ENCODE peak calls at places on chromosomes 6 and 20, in four cellular contexts. F is CD8-positive, alpha-beta T cell; D is AG10803; X is left lung. H is an unnamed sample.

GRCh38 chr20:23198815-23199214 is 112.7 kb upstream of the CD93 start:
- DNase-seq in F (no peak), D (no peak), X (no peak), H (no peak)

GRCh38 chr6:33613794-33614166 is 7.3 kb upstream of the ITPR3 start:
- DNase-seq in F (no peak), D (peak; percentile 93), X (no peak), H (peak; percentile 64)

GRCh38 chr20:63587256-63587655 is 13.2 kb upstream of the HELZ2 start:
- DNase-seq in F (no peak), D (no peak), X (peak; percentile 20), H (no peak)

GRCh38 chr6:163780993-163781392 is 366.5 kb downstream of the QKI start:
- DNase-seq in F (no peak), D (no peak), X (no peak), H (no peak)

GRCh38 chr6:136511397-136511796 is 38.8 kb downstream of the MAP7 start:
- DNase-seq in F (no peak), D (no peak), X (no peak), H (no peak)

GRCh38 chr6:149079911-149080501 is 237.5 kb upstream of the TAB2 start:
- DNase-seq in F (no peak), D (peak; percentile 74), X (no peak), H (no peak)

GRCh38 chr6:170223718-170224693 is 66.9 kb downstream of the DLL1 start:
- DNase-seq in F (no peak), D (no peak), X (no peak), H (no peak)

GRCh38 chr20:24677626-24678328 is 208.3 kb downstream of the SYNDIG1 start:
- DNase-seq in F (no peak), D (no peak), X (no peak), H (no peak)

GRCh38 chr6:93040375-93040774 is 379.0 kb downstream of the EPHA7 start:
- DNase-seq in F (no peak), D (no peak), X (no peak), H (no peak)

GRCh38 chr6:168387426-168387825 is 53.6 kb upstream of the SMOC2 start:
- DNase-seq in F (no peak), D (no peak), X (peak; percentile 63), H (no peak)

GRCh38 chr6:45609141-45609638 is 231.5 kb upstream of the SUPT3H start:
- DNase-seq in F (no peak), D (peak; percentile 99), X (no peak), H (no peak)

GRCh38 chr6:107491791-107492674 is 2.1 kb downstream of the SOBP start:
- DNase-seq in F (no peak), D (peak; percentile 63), X (no peak), H (peak; percentile 39)

GRCh38 chr6:5763871-5764270 is 242.9 kb downstream of the NRN1 start:
- DNase-seq in F (no peak), D (peak; percentile 6), X (no peak), H (no peak)

GRCh38 chr20:38130687-38131587 is 34.1 kb downstream of the TGM2 start:
- DNase-seq in F (no peak), D (no peak), X (no peak), H (no peak)

GRCh38 chr6:44122821-44123220 is 4.4 kb downstream of the MRPL14 start:
- DNase-seq in F (no peak), D (peak; percentile 71), X (no peak), H (no peak)

GRCh38 chr6:170243791-170244291 is 47.0 kb downstream of the DLL1 start:
- DNase-seq in F (no peak), D (no peak), X (peak; percentile 53), H (no peak)

GRCh38 chr20:24148372-24148771 is 159.8 kb upstream of the GGTLC1 start:
- DNase-seq in F (peak; percentile 26), D (no peak), X (no peak), H (no peak)

GRCh38 chr6:129644567-129645015 is 65.4 kb downstream of the ARHGAP18 start:
- DNase-seq in F (no peak), D (peak; percentile 78), X (no peak), H (peak; percentile 39)

GRCh38 chr20:16262594-16262993 is 310.7 kb downstream of the KIF16B start:
- DNase-seq in F (no peak), D (no peak), X (no peak), H (no peak)

GRCh38 chr20:63208346-63208924 is 7.5 kb downstream of the YTHDF1 start:
- DNase-seq in F (no peak), D (no peak), X (peak; percentile 22), H (no peak)

GRCh38 chr20:62811720-62812119 is 5.1 kb upstream of the COL9A3 start:
- DNase-seq in F (no peak), D (no peak), X (no peak), H (no peak)

GRCh38 chr6:139368661-139369060 is 5.8 kb downstream of the CITED2 start:
- DNase-seq in F (no peak), D (no peak), X (no peak), H (no peak)

GRCh38 chr6:168219804-168220203 is 99.8 kb downstream of the DACT2 start:
- DNase-seq in F (no peak), D (no peak), X (no peak), H (no peak)

GRCh38 chr6:74581681-74582080 is 624.2 kb downstream of the COL12A1 start:
- DNase-seq in F (no peak), D (no peak), X (peak; percentile 42), H (no peak)

GRCh38 chr20:39137299-39137698 is 175.2 kb downstream of the DHX35 start:
- DNase-seq in F (no peak), D (no peak), X (no peak), H (no peak)

GRCh38 chr6:147855823-147856222 is 347.3 kb downstream of the SAMD5 start:
- DNase-seq in F (no peak), D (no peak), X (no peak), H (no peak)

GRCh38 chr6:163860194-163861081 is 445.9 kb downstream of the QKI start:
- DNase-seq in F (no peak), D (peak; percentile 63), X (peak; percentile 51), H (peak; percentile 50)

GRCh38 chr6:138540468-138540867 is 41.2 kb upstream of the NHSL1 start:
- DNase-seq in F (no peak), D (peak; percentile 96), X (no peak), H (peak; percentile 82)

GRCh38 chr6:155916870-155917624 is 461.4 kb upstream of the NOX3 start:
- DNase-seq in F (no peak), D (no peak), X (no peak), H (no peak)

GRCh38 chr6:122153530-122153929 is 245.9 kb upstream of the HSF2 start:
- DNase-seq in F (no peak), D (no peak), X (no peak), H (no peak)

GRCh38 chr6:16817594-16817993 is 56.3 kb upstream of the ATXN1 start:
- DNase-seq in F (no peak), D (no peak), X (no peak), H (no peak)

GRCh38 chr6:83870649-83871048 is 11.2 kb downstream of the CYB5R4 start:
- DNase-seq in F (no peak), D (no peak), X (no peak), H (no peak)

GRCh38 chr20:57736738-57737347 is 27.0 kb upstream of the PMEPA1 start:
- DNase-seq in F (no peak), D (no peak), X (no peak), H (no peak)

GRCh38 chr6:71107935-71108420 is 151.1 kb upstream of the B3GAT2 start:
- DNase-seq in F (no peak), D (peak; percentile 54), X (no peak), H (peak; percentile 25)

GRCh38 chr6:42453649-42454427 is 2.1 kb upstream of the TRERF1 start:
- DNase-seq in F (no peak), D (peak; percentile 61), X (no peak), H (no peak)

GRCh38 chr6:66663127-66663526 is 956.1 kb upstream of the EYS start:
- DNase-seq in F (no peak), D (no peak), X (no peak), H (no peak)

DNA sequence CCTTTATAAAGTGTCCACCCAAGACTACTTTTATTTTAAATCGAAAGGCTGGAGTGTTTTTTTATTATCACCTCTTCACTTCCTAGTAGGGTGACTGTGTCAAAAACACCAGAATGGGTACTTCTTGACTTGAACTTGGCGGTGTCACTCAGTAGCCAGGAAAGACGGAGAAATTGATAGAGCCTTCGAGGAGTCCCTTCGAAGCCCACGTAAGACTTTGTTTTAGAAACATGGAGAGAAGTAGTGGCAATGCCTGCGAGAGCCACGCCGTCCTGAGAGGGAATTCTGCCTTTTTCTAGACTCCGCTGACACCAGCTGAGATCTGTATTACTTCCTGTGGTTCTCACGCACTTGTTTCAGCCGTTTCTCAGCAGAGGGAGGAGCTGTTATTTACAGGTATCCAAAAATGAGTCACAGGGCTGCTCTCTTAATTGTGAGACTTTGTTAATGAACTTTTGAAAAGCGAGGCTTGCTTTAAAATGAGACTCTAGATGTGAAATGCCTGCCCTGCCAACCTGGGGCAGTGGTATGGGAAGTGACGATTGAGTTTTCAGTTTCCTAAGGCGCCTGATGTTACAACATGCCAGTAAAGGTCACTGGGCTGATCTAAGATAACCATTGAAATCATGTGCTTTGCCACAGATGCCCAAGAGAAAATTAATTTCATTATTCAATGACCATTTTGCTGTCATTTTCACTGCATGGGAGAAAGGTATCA is 852 bp downstream of the STX11 start:
- DNase-seq in F (peak; percentile 57), D (no peak), X (no peak), H (no peak)
- TF ChIP-seq CTCF in F (peak; percentile 32), D (no peak), X (no peak), H (no peak)

GRCh38 chr6:53544500-53545308 is at the start of gene GCLC:
- DNase-seq in F (peak; percentile 88), D (peak; percentile 94), X (peak; percentile 96), H (peak; percentile 75)

GRCh38 chr6:53546256-53546655 is 1.4 kb upstream of the GCLC start:
- DNase-seq in F (no peak), D (peak; percentile 50), X (no peak), H (no peak)

GRCh38 chr6:53547166-53547814 is 2.4 kb upstream of the GCLC start:
- DNase-seq in F (no peak), D (no peak), X (no peak), H (no peak)

GRCh38 chr6:53544050-53544499 is 826 bp downstream of the GCLC start:
- DNase-seq in F (peak; percentile 13), D (no peak), X (no peak), H (no peak)

GRCh38 chr6:53547815-53548496 is 3.1 kb upstream of the GCLC start:
- DNase-seq in F (peak; percentile 96), D (peak; percentile 97), X (peak; percentile 99), H (peak; percentile 87)
- H3K4me3 ChIP-seq in F (peak overlapping the region; percentile 63), D (peak overlapping the region; percentile 86), X (peak overlapping the region; percentile 48), H (peak overlapping the region; percentile 67)

GRCh38 chr6:165045631-165046030 is 263.8 kb downstream of the C6orf118 start:
- DNase-seq in F (no peak), D (peak; percentile 21), X (no peak), H (no peak)

GRCh38 chr6:165047952-165048351 is 261.5 kb downstream of the C6orf118 start:
- DNase-seq in F (no peak), D (no peak), X (no peak), H (no peak)

DNA sequence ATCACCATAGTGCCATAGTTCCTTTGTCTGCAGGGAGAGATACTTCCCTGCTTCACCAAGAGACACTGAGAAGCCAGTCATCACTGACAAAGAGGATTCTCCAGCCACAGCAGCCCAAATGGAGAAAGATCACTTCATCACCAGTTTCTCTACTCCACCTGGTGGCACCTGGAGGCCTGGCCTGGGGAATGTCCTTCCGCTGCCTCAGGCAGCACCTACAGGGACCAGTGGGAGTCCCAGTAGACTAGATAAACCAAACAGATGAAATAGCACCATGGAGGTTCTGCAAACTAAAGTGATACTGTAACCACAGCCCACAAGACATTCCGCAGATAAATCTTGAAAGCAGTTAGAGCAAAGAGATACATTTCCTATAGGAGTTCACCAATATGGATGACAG is 266.5 kb downstream of the C6orf118 start:
- DNase-seq in F (no peak), D (no peak), X (no peak), H (no peak)
- TF ChIP-seq CTCF in F (no peak), D (no peak), X (no peak), H (no peak)

GRCh38 chr20:11738852-11739251 is 178.8 kb upstream of the BTBD3 start:
- DNase-seq in F (no peak), D (no peak), X (no peak), H (no peak)
- H3K4me3 ChIP-seq in F (no peak overlapping the region), D (no peak overlapping the region), X (no peak overlapping the region), H (no peak overlapping the region)